ENCODE peak calls at places on chromosomes 1 and 21, in seven cellular contexts. B is CD4-positive, CD25-positive, alpha-beta regulatory T cell; P is hepatocyte; Z is adrenal gland; S is IMR-90; G is fibroblast of lung; U is breast epithelium. T is an unnamed sample. For H3K4me1 and H3K36me3, the result is how much of the 10 kb centered on the place peaks cover.

GRCh38 chr1:100308777-100309176 is 42.8 kb downstream of the RTCA start:
- DNase-seq in B (no peak), P (no peak), Z (no peak), S (peak), G (peak), U (no peak), T (no peak)

GRCh38 chr21:45313682-45314081 is 26.0 kb upstream of the POFUT2 start:
- DNase-seq in B (no peak), P (no peak), Z (no peak), S (no peak), G (no peak), U (no peak), T (no peak)

GRCh38 chr1:194062962-194063361 is 876.5 kb upstream of the B3GALT2 start:
- DNase-seq in B (no peak), P (peak), Z (no peak), S (no peak), G (no peak), U (no peak), T (no peak)

GRCh38 chr1:167681024-167681423 is 40.8 kb upstream of the MPZL1 start:
- DNase-seq in B (no peak), P (no peak), Z (no peak), S (no peak), G (no peak), U (no peak), T (no peak)

GRCh38 chr1:31040038-31040437 is 25.5 kb downstream of the PUM1 start:
- DNase-seq in B (no peak), P (no peak), Z (no peak), S (no peak), G (no peak), U (no peak), T (no peak)

GRCh38 chr1:27520651-27521050 is 30.7 kb upstream of the WASF2 start:
- DNase-seq in B (no peak), P (no peak), Z (no peak), S (no peak), G (no peak), U (no peak), T (no peak)

GRCh38 chr1:203197625-203198024 is 11.1 kb upstream of the CHI3L1 start:
- DNase-seq in B (no peak), P (peak), Z (no peak), S (peak), G (peak), U (peak), T (no peak)

GRCh38 chr1:223738465-223739365 is 26.4 kb downstream of the CAPN2 start:
- DNase-seq in B (no peak), P (peak), Z (no peak), S (no peak), G (no peak), U (no peak), T (no peak)

GRCh38 chr1:42964032-42964812 is 5.6 kb upstream of the SLC2A1 start:
- DNase-seq in B (no peak), P (no peak), Z (no peak), S (no peak), G (no peak), U (no peak), T (no peak)

GRCh38 chr1:47646676-47647075 is 208.8 kb downstream of the FOXD2 start:
- DNase-seq in B (no peak), P (no peak), Z (no peak), S (no peak), G (no peak), U (no peak), T (no peak)

GRCh38 chr1:174809755-174810280 is 189.9 kb upstream of the CACYBP start:
- DNase-seq in B (no peak), P (no peak), Z (no peak), S (no peak), G (no peak), U (no peak), T (no peak)

GRCh38 chr1:21299007-21299406 is 8.7 kb upstream of the ECE1 start:
- DNase-seq in B (no peak), P (no peak), Z (no peak), S (no peak), G (no peak), U (no peak), T (no peak)

GRCh38 chr1:21300774-21301173 is 10.5 kb upstream of the ECE1 start:
- DNase-seq in B (no peak), P (no peak), Z (no peak), S (no peak), G (no peak), U (no peak), T (no peak)

GRCh38 chr1:21301794-21302440 is 11.7 kb upstream of the ECE1 start:
- DNase-seq in B (no peak), P (no peak), Z (no peak), S (no peak), G (no peak), U (no peak), T (no peak)

GRCh38 chr1:21297975-21298374 is 7.7 kb upstream of the ECE1 start:
- DNase-seq in B (no peak), P (no peak), Z (no peak), S (no peak), G (peak), U (no peak), T (no peak)

DNA sequence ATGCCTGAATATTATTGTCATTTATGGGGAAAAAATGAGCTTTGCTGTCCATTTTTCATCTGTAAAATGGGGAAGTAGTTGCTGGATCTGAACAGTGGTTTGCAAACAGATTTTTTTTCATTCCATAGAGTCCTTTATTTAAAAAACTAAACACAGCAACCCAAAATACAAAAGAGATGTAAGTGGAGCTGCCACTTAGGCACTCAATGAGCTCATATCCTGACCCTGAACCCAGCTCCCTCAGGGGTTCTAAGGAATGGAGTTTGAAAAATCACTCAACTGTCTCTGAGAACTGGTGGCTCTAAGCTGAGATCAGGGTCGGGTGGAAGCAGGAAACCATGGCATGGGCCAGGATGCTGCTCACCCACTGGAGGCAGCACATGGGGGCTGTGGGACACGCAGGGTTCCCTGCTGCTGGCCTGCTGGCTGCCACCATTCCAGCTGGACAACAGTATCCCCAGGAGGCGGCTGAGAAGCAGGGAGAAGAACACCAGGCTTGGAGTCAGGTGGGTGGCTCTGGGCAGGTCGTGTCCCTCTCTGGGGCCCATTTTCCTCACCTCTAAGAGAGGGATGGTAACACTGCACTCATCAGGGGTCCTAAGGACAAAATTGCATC is 9.6 kb upstream of the ECE1 start:
- DNase-seq in B (no peak), P (no peak), Z (no peak), S (no peak), G (no peak), U (no peak), T (no peak)
- H3K4me1 ChIP-seq in B (half or more), P (under half), Z (under half), S (under half), G (under half), U (under half), T (under half)

GRCh38 chr21:44065428-44065827 is 41.8 kb upstream of the PWP2 start:
- DNase-seq in B (peak), P (no peak), Z (no peak), S (peak), G (peak), U (no peak), T (no peak)
- H3K36me3 ChIP-seq in B (half or more), P (under half), Z (under half), S (under half), G (under half), U (under half), T (half or more)

GRCh38 chr1:110346690-110347089 is 7.5 kb downstream of the RBM15 start:
- DNase-seq in B (no peak), P (no peak), Z (no peak), S (no peak), G (no peak), U (no peak), T (no peak)
- H3K4me1 ChIP-seq in B (half or more), P (half or more), Z (under half), S (under half), G (under half), U (under half), T (under half)

GRCh38 chr1:228398741-228399461 is 7.7 kb downstream of the TRIM11 start:
- DNase-seq in B (no peak), P (no peak), Z (no peak), S (no peak), G (no peak), U (peak), T (no peak)
- H3K36me3 ChIP-seq in B (under half), P (under half), Z (under half), S (half or more), G (under half), U (under half), T (under half)

DNA sequence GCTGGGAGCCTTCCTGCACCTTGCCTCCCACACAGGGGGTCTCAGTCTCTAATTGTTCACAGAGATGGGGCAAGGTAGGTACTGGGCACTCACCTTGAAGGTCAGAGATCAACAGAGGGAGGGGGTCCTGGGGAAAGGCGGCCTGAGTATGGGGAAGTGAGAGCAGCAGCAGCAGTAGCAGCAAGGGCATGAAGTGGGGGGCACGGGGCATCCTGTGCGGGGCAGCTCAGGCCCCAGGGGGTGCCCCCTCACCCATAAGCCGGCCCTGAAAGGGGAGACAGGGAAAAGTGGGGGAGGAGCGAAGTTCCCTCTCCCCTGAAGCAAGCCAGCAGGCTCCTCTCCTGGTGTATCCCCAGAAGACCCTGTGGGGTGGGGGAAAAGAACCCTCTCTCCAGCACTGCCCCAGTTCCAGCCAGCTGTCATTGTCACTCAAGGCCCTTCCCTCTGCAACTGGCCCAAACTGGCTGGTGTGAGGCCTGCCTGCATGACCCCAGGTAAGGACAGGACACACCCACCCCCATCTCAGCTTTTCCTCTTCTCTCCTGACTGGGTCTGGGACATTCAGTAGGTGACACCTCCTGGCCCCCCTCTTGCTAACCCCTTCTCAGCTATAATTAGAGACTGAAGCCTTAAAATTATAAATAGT is 3.9 kb downstream of the SEMA6C start:
- DNase-seq in B (no peak), P (no peak), Z (no peak), S (no peak), G (no peak), U (no peak), T (no peak)
- H3K4me1 ChIP-seq in B (under half), P (under half), Z (under half), S (under half), G (under half), U (under half), T (under half)